ENCODE peak calls at places on chromosomes 16 and 17, in six cellular contexts. K is midbrain; W is RCC 7860; Q is stimulated activated CD4-positive, alpha-beta T cell treated with anti-CD3 and anti-CD28 coated beads, Interleukin-1b, Interleukin-23, amount 100 ng/mL, for 1 hour; T is thyroid gland; G is NCI-H1105. U is an unnamed sample.

GRCh38 chr17:61460796-61461585 is 8.8 kb downstream of the TBX4 start:
- DNase-seq in K (no peak), W (no peak), Q (no peak), T (no peak), G (no peak), U (no peak)

GRCh38 chr16:71499775-71500364 is 10.7 kb upstream of the ZNF19 start:
- DNase-seq in K (peak; percentile 53), W (peak; percentile 43), Q (no peak), T (peak; percentile 20), G (peak; percentile 3), U (peak; percentile 45)

GRCh38 chr16:51149721-51150158 is 1.3 kb downstream of the SALL1 start:
- DNase-seq in K (no peak), W (no peak), Q (no peak), T (no peak), G (no peak), U (peak; percentile 42)

GRCh38 chr16:31351937-31352315 is 3.0 kb upstream of the ITGAX start:
- DNase-seq in K (peak; percentile 9), W (no peak), Q (no peak), T (no peak), G (no peak), U (no peak)

GRCh38 chr17:50563095-50563511 is 2.6 kb downstream of the CACNA1G start:
- DNase-seq in K (no peak), W (no peak), Q (no peak), T (no peak), G (no peak), U (no peak)

GRCh38 chr17:35817196-35817595 is 7.9 kb downstream of the TAF15 start:
- DNase-seq in K (no peak), W (no peak), Q (no peak), T (no peak), G (no peak), U (no peak)

GRCh38 chr17:14428640-14429029 is 127.8 kb downstream of the HS3ST3B1 start:
- DNase-seq in K (no peak), W (no peak), Q (no peak), T (no peak), G (no peak), U (no peak)

GRCh38 chr17:520447-521167 is 168.0 kb upstream of the RPH3AL start:
- DNase-seq in K (no peak), W (no peak), Q (no peak), T (no peak), G (no peak), U (no peak)

GRCh38 chr17:65219124-65219523 is 82.0 kb downstream of the RGS9 start:
- DNase-seq in K (no peak), W (no peak), Q (no peak), T (no peak), G (no peak), U (no peak)

U was measured in head of caudate nucleus.